ENCODE peak calls at places on chromosomes 13 and 19, in four cellular contexts. Z is brain pericyte, O is C1 segment of cervical spinal cord, N is T-cell. B is an unnamed sample.

GRCh38 chr13:98599502-98600328 is 22.8 kb upstream of the STK24 start:
- DNase-seq in Z (no peak), O (no peak), N (no peak), B (no peak)

GRCh38 chr13:52399708-52400107 is 6.3 kb downstream of the THSD1 start:
- DNase-seq in Z (no peak), O (no peak), N (no peak), B (no peak)

GRCh38 chr19:7391218-7391670 is 42.5 kb downstream of the ARHGEF18 start:
- DNase-seq in Z (no peak), O (no peak), N (no peak), B (peak; percentile 31)

GRCh38 chr13:74770361-74770760 is 636.2 kb upstream of the KLF12 start:
- DNase-seq in Z (no peak), O (no peak), N (no peak), B (no peak)

GRCh38 chr13:43301341-43301969 is 278.1 kb downstream of the DNAJC15 start:
- DNase-seq in Z (no peak), O (no peak), N (no peak), B (no peak)

GRCh38 chr19:40689339-40690049 is 957 bp downstream of the NUMBL start:
- DNase-seq in Z (no peak), O (no peak), N (no peak), B (no peak)

GRCh38 chr13:41315466-41316047 is 4.5 kb downstream of the NAA16 start:
- DNase-seq in Z (no peak), O (no peak), N (no peak), B (no peak)

GRCh38 chr13:47594833-47595232 is 406.2 kb downstream of the SUCLA2 start:
- DNase-seq in Z (no peak), O (no peak), N (no peak), B (no peak)

GRCh38 chr13:30355839-30356238 is 48.5 kb upstream of the KATNAL1 start:
- DNase-seq in Z (no peak), O (no peak), N (no peak), B (no peak)

GRCh38 chr13:40290758-40291157 is 375.7 kb downstream of the FOXO1 start:
- DNase-seq in Z (no peak), O (no peak), N (no peak), B (no peak)

GRCh38 chr19:7682175-7682855 is 1.7 kb downstream of the TRAPPC5 start:
- DNase-seq in Z (no peak), O (no peak), N (no peak), B (no peak)

GRCh38 chr13:91066745-91067144 is 280.7 kb upstream of the MIR17HG start:
- DNase-seq in Z (no peak), O (no peak), N (no peak), B (no peak)

GRCh38 chr13:106117035-106117434 is 418.4 kb downstream of the EFNB2 start:
- DNase-seq in Z (peak; percentile 40), O (no peak), N (no peak), B (no peak)

GRCh38 chr13:88744289-88744688 is 1073.1 kb downstream of the SLITRK5 start:
- DNase-seq in Z (no peak), O (no peak), N (no peak), B (no peak)

GRCh38 chr19:19113040-19113541 is 25.2 kb downstream of the TMEM161A start:
- DNase-seq in Z (no peak), O (no peak), N (no peak), B (no peak)

GRCh38 chr13:80070024-80070703 is 270.8 kb downstream of the SPRY2 start:
- DNase-seq in Z (no peak), O (no peak), N (no peak), B (no peak)

GRCh38 chr13:25738342-25738771 is 313.5 kb downstream of the SHISA2 start:
- DNase-seq in Z (no peak), O (no peak), N (no peak), B (peak; percentile 37)

GRCh38 chr13:39776439-39776838 is 121.0 kb downstream of the COG6 start:
- DNase-seq in Z (peak; percentile 34), O (no peak), N (no peak), B (no peak)

GRCh38 chr19:40506099-40506498 is 39.3 kb downstream of the SPTBN4 start:
- DNase-seq in Z (no peak), O (no peak), N (no peak), B (no peak)

GRCh38 chr19:3821857-3822364 is 35.7 kb upstream of the MATK start:
- DNase-seq in Z (no peak), O (no peak), N (peak; percentile 72), B (peak; percentile 82)

GRCh38 chr19:4064073-4064550 is 2.6 kb downstream of the ZBTB7A start:
- DNase-seq in Z (no peak), O (no peak), N (no peak), B (no peak)

GRCh38 chr13:111981446-111982165 is 85.3 kb upstream of the SOX1 start:
- DNase-seq in Z (no peak), O (no peak), N (no peak), B (no peak)

GRCh38 chr13:22927008-22927393 is 253.8 kb upstream of the SGCG start:
- DNase-seq in Z (no peak), O (no peak), N (no peak), B (no peak)

GRCh38 chr19:5290336-5291262 is 50.0 kb downstream of the PTPRS start:
- DNase-seq in Z (no peak), O (peak; percentile 64), N (no peak), B (no peak)

GRCh38 chr13:97212540-97213146 is 9.5 kb upstream of the MBNL2 start:
- DNase-seq in Z (no peak), O (no peak), N (no peak), B (peak; percentile 42)

GRCh38 chr13:20561731-20562130 is 5.2 kb upstream of the IFT88 start:
- DNase-seq in Z (no peak), O (no peak), N (no peak), B (no peak)

GRCh38 chr13:63840551-63841421 is 2425.1 kb upstream of the PCDH20 start:
- DNase-seq in Z (no peak), O (no peak), N (no peak), B (no peak)

GRCh38 chr19:1324792-1325567 is 39.3 kb downstream of the EFNA2 start:
- DNase-seq in Z (peak; percentile 55), O (no peak), N (no peak), B (peak; percentile 52)

GRCh38 chr13:43472980-43473379 is 313.8 kb downstream of the ENOX1 start:
- DNase-seq in Z (no peak), O (no peak), N (no peak), B (no peak)

GRCh38 chr13:106835477-106835876 is 267.5 kb upstream of the ARGLU1 start:
- DNase-seq in Z (no peak), O (no peak), N (no peak), B (no peak)

GRCh38 chr13:46178821-46179220 is 3.2 kb downstream of the LCP1 start:
- DNase-seq in Z (no peak), O (no peak), N (no peak), B (no peak)

GRCh38 chr19:30070970-30071632 is 129.1 kb downstream of the URI1 start:
- DNase-seq in Z (no peak), O (peak; percentile 10), N (no peak), B (no peak)

GRCh38 chr19:18651300-18651699 is 14.5 kb downstream of the KLHL26 start:
- DNase-seq in Z (no peak), O (no peak), N (no peak), B (no peak)

GRCh38 chr19:30360378-30361106 is 11.6 kb upstream of the ZNF536 start:
- DNase-seq in Z (no peak), O (no peak), N (no peak), B (peak; percentile 3)

GRCh38 chr13:40116008-40116407 is 460.5 kb downstream of the COG6 start:
- DNase-seq in Z (peak; percentile 84), O (no peak), N (peak; percentile 23), B (peak; percentile 70)

B was measured in stomach.